ENCODE peak calls at places on chromosomes 6 and 20, in seven cellular contexts. One of them, this sample, is unnamed.

GRCh38 chr6:29647927-29648642 is 8.8 kb upstream of the MOG start:
- DNase-seq in stimulated activated CD4-positive, alpha-beta T cell treated with anti-CD3 and anti-CD28 coated beads, Interleukin-12 subunit alpha, Interleukin-12 subunit beta, amount 100 ng/mL, for 48 hours: no peak
- DNase-seq in omental fat pad: no peak
- DNase-seq in HT-29: peak
- DNase-seq in A172: peak
- DNase-seq in activated T-cell treated with anti-CD3 and anti-CD28 coated beads, Interleukin-2, amount 50 U/mL, for 72 hours: no peak
- DNase-seq in amniotic stem cell: peak
- DNase-seq in this sample: no peak

GRCh38 chr6:5471637-5472430 is 210.5 kb downstream of the FARS2 start:
- DNase-seq in activated T-cell treated with anti-CD3 and anti-CD28 coated beads, Interleukin-2, amount 50 U/mL, for 72 hours: no peak
- DNase-seq in omental fat pad: no peak
- DNase-seq in A172: no peak
- DNase-seq in amniotic stem cell: no peak
- DNase-seq in stimulated activated CD4-positive, alpha-beta T cell treated with anti-CD3 and anti-CD28 coated beads, Interleukin-12 subunit alpha, Interleukin-12 subunit beta, amount 100 ng/mL, for 48 hours: no peak
- DNase-seq in HT-29: no peak
- DNase-seq in this sample: no peak

GRCh38 chr6:155026366-155027045 is 31.4 kb downstream of the TIAM2 start:
- DNase-seq in activated T-cell treated with anti-CD3 and anti-CD28 coated beads, Interleukin-2, amount 50 U/mL, for 72 hours: no peak
- DNase-seq in omental fat pad: no peak
- DNase-seq in HT-29: peak
- DNase-seq in amniotic stem cell: peak
- DNase-seq in stimulated activated CD4-positive, alpha-beta T cell treated with anti-CD3 and anti-CD28 coated beads, Interleukin-12 subunit alpha, Interleukin-12 subunit beta, amount 100 ng/mL, for 48 hours: peak
- DNase-seq in A172: peak
- DNase-seq in this sample: no peak

GRCh38 chr20:23242556-23243180 is 107.9 kb upstream of the NXT1 start:
- DNase-seq in activated T-cell treated with anti-CD3 and anti-CD28 coated beads, Interleukin-2, amount 50 U/mL, for 72 hours: no peak
- DNase-seq in A172: no peak
- DNase-seq in omental fat pad: no peak
- DNase-seq in stimulated activated CD4-positive, alpha-beta T cell treated with anti-CD3 and anti-CD28 coated beads, Interleukin-12 subunit alpha, Interleukin-12 subunit beta, amount 100 ng/mL, for 48 hours: no peak
- DNase-seq in amniotic stem cell: no peak
- DNase-seq in HT-29: no peak
- DNase-seq in this sample: no peak

GRCh38 chr6:34809914-34810882 is 18.3 kb downstream of the BLTP3A start:
- DNase-seq in stimulated activated CD4-positive, alpha-beta T cell treated with anti-CD3 and anti-CD28 coated beads, Interleukin-12 subunit alpha, Interleukin-12 subunit beta, amount 100 ng/mL, for 48 hours: no peak
- DNase-seq in A172: peak
- DNase-seq in HT-29: no peak
- DNase-seq in amniotic stem cell: no peak
- DNase-seq in activated T-cell treated with anti-CD3 and anti-CD28 coated beads, Interleukin-2, amount 50 U/mL, for 72 hours: no peak
- DNase-seq in omental fat pad: no peak
- DNase-seq in this sample: no peak

GRCh38 chr20:37741055-37741454 is 47.2 kb downstream of the CTNNBL1 start:
- DNase-seq in HT-29: no peak
- DNase-seq in stimulated activated CD4-positive, alpha-beta T cell treated with anti-CD3 and anti-CD28 coated beads, Interleukin-12 subunit alpha, Interleukin-12 subunit beta, amount 100 ng/mL, for 48 hours: no peak
- DNase-seq in omental fat pad: no peak
- DNase-seq in activated T-cell treated with anti-CD3 and anti-CD28 coated beads, Interleukin-2, amount 50 U/mL, for 72 hours: no peak
- DNase-seq in amniotic stem cell: no peak
- DNase-seq in A172: no peak
- DNase-seq in this sample: no peak

GRCh38 chr6:130252527-130253237 is 29.9 kb upstream of the SAMD3 start:
- DNase-seq in omental fat pad: no peak
- DNase-seq in amniotic stem cell: no peak
- DNase-seq in HT-29: no peak
- DNase-seq in activated T-cell treated with anti-CD3 and anti-CD28 coated beads, Interleukin-2, amount 50 U/mL, for 72 hours: no peak
- DNase-seq in A172: no peak
- DNase-seq in stimulated activated CD4-positive, alpha-beta T cell treated with anti-CD3 and anti-CD28 coated beads, Interleukin-12 subunit alpha, Interleukin-12 subunit beta, amount 100 ng/mL, for 48 hours: no peak
- DNase-seq in this sample: no peak

GRCh38 chr6:112289039-112289566 is 34.7 kb upstream of the LAMA4 start:
- DNase-seq in HT-29: no peak
- DNase-seq in amniotic stem cell: no peak
- DNase-seq in stimulated activated CD4-positive, alpha-beta T cell treated with anti-CD3 and anti-CD28 coated beads, Interleukin-12 subunit alpha, Interleukin-12 subunit beta, amount 100 ng/mL, for 48 hours: no peak
- DNase-seq in A172: no peak
- DNase-seq in omental fat pad: no peak
- DNase-seq in activated T-cell treated with anti-CD3 and anti-CD28 coated beads, Interleukin-2, amount 50 U/mL, for 72 hours: no peak
- DNase-seq in this sample: no peak

GRCh38 chr6:42745083-42745637 is 743 bp downstream of the TBCC start:
- DNase-seq in HT-29: peak
- DNase-seq in stimulated activated CD4-positive, alpha-beta T cell treated with anti-CD3 and anti-CD28 coated beads, Interleukin-12 subunit alpha, Interleukin-12 subunit beta, amount 100 ng/mL, for 48 hours: peak
- DNase-seq in A172: peak
- DNase-seq in omental fat pad: no peak
- DNase-seq in activated T-cell treated with anti-CD3 and anti-CD28 coated beads, Interleukin-2, amount 50 U/mL, for 72 hours: peak
- DNase-seq in amniotic stem cell: no peak
- DNase-seq in this sample: peak

GRCh38 chr6:138493413-138493812 is 5.9 kb downstream of the NHSL1 start:
- DNase-seq in omental fat pad: no peak
- DNase-seq in A172: peak
- DNase-seq in HT-29: peak
- DNase-seq in amniotic stem cell: no peak
- DNase-seq in stimulated activated CD4-positive, alpha-beta T cell treated with anti-CD3 and anti-CD28 coated beads, Interleukin-12 subunit alpha, Interleukin-12 subunit beta, amount 100 ng/mL, for 48 hours: no peak
- DNase-seq in activated T-cell treated with anti-CD3 and anti-CD28 coated beads, Interleukin-2, amount 50 U/mL, for 72 hours: no peak
- DNase-seq in this sample: no peak

This sample was measured in GM13976.